ENCODE peak calls at places on chromosomes 1 and 21, in five cellular contexts. M is CD8-positive, alpha-beta T cell; U is cardiac muscle cell; N is left lung; A is heart left ventricle. R is an unnamed sample.

GRCh38 chr1:93615201-93616150 is 66.2 kb downstream of the BCAR3 start:
- DNase-seq in M (no peak), U (no peak), N (no peak), A (no peak), R (no peak)

GRCh38 chr1:33036051-33036525 is 595 bp downstream of the AK2 start:
- DNase-seq in M (no peak), U (no peak), N (no peak), A (no peak), R (no peak)

GRCh38 chr1:75492011-75492410 is 118.9 kb downstream of the SLC44A5 start:
- DNase-seq in M (no peak), U (no peak), N (no peak), A (no peak), R (no peak)

GRCh38 chr1:160779662-160780397 is 16.1 kb upstream of the LY9 start:
- DNase-seq in M (peak), U (no peak), N (no peak), A (no peak), R (no peak)

GRCh38 chr1:6624712-6625578 is at the start of gene THAP3:
- DNase-seq in M (peak), U (peak), N (peak), A (peak), R (peak)

GRCh38 chr1:60575326-60575874 is 501.8 kb upstream of the C1orf87 start:
- DNase-seq in M (no peak), U (no peak), N (no peak), A (no peak), R (no peak)

GRCh38 chr21:43311303-43311817 is 115.6 kb downstream of the SIK1 start:
- DNase-seq in M (no peak), U (no peak), N (no peak), A (peak), R (no peak)

GRCh38 chr1:202349263-202349928 is 897 bp downstream of the PPP1R12B start:
- DNase-seq in M (no peak), U (peak), N (no peak), A (no peak), R (no peak)

GRCh38 chr1:31745071-31745897 is 18.9 kb downstream of the ADGRB2 start:
- DNase-seq in M (no peak), U (peak), N (no peak), A (peak), R (no peak)

GRCh38 chr1:84721152-84721551 is 30.9 kb upstream of the SSX2IP start:
- DNase-seq in M (no peak), U (no peak), N (no peak), A (no peak), R (no peak)

GRCh38 chr1:222618001-222618879 is at the start of gene MIA3:
- DNase-seq in M (peak), U (peak), N (peak), A (peak), R (peak)

GRCh38 chr21:26943916-26944315 is 23.0 kb downstream of the ADAMTS5 start:
- DNase-seq in M (no peak), U (no peak), N (no peak), A (no peak), R (no peak)

GRCh38 chr1:115262886-115263285 is 75.2 kb downstream of the NGF start:
- DNase-seq in M (no peak), U (no peak), N (no peak), A (no peak), R (no peak)

GRCh38 chr1:94228640-94229375 is 8.6 kb downstream of the ARHGAP29 start:
- DNase-seq in M (no peak), U (no peak), N (no peak), A (no peak), R (no peak)

GRCh38 chr1:42145726-42146125 is 7.5 kb upstream of the GUCA2B start:
- DNase-seq in M (no peak), U (no peak), N (no peak), A (no peak), R (no peak)

GRCh38 chr1:65469126-65469888 is 48.8 kb downstream of the LEPR start:
- DNase-seq in M (no peak), U (peak), N (no peak), A (no peak), R (no peak)

GRCh38 chr1:88302843-88303486 is 381.1 kb upstream of the PKN2 start:
- DNase-seq in M (no peak), U (peak), N (no peak), A (no peak), R (no peak)

GRCh38 chr1:58654322-58654721 is 45.5 kb downstream of the MYSM1 start:
- DNase-seq in M (no peak), U (no peak), N (no peak), A (no peak), R (no peak)

GRCh38 chr1:58650141-58650540 is 49.7 kb downstream of the MYSM1 start:
- DNase-seq in M (no peak), U (no peak), N (no peak), A (no peak), R (no peak)

GRCh38 chr1:58649555-58649954 is 50.3 kb downstream of the MYSM1 start:
- DNase-seq in M (peak), U (peak), N (no peak), A (no peak), R (no peak)

GRCh38 chr1:58648864-58649263 is 51.0 kb downstream of the MYSM1 start:
- DNase-seq in M (no peak), U (no peak), N (no peak), A (no peak), R (no peak)

DNA sequence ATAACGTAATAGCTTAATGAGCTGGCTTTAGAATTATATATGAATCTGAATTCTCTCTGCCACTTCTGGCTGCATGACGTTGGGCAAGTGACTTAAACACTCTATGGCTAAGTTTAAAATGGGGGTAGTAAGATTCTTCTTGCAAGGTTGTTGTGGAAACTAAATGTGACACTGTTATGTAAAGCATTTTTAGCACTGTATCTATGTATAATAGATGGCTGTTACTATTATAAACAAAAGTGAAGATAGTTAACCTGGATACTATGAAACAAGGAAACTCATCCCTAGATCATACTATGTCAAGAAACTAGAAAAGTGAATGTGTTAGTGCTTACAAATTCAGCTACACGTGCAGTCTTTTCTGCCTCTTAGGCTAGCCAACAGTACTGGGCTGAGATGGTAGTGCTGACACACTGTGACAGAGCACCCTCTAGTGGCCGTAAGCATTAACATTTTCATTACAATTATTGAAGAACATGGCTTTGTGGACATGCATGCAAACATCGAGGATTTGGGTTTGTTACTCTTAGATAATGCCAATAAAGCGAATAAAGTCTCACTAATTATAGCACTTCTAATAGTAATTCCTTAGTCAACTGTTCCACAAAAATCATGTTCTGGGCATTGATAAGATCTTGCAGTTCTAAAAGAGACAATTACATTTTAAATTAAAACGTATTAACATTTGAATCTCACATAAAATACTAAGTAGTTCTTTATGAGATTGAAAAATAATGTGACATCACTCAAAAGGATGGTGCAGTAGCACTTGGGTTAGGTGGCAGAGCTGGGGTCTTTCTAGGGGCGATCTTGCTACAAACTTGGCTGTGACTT is 47.3 kb downstream of the MYSM1 start:
- DNase-seq in M (peak), U (peak), N (peak), A (peak), R (peak)
- H3K4me3 ChIP-seq in M (no peak), U (no peak), N (no peak), A (no peak), R (no peak)

DNA sequence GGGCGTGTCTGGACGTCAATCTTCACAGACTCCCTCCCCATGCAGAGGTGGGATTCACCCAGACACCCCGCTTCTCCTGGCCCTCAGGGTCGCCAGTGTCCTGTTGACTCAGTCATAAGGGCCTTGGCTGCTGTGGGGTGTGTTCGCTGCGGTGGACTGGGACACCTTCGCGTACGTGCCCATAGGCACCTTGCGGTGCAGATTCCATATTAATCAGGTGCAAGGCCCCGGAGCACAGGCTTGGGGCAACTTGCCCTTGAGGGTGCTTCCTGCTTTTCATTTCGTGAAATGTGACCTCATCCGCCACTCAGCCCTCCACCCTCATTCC is 398 bp upstream of the SLC30A10 start:
- DNase-seq in M (no peak), U (no peak), N (no peak), A (no peak), R (no peak)
- H3K4me3 ChIP-seq in M (no peak), U (peak), N (no peak), A (peak), R (no peak)

GRCh38 chr1:205343431-205344009 is 13.2 kb downstream of the KLHDC8A start:
- DNase-seq in M (peak), U (peak), N (no peak), A (no peak), R (no peak)
- H3K4me3 ChIP-seq in M (peak), U (peak), N (peak), A (peak), R (peak)

DNA sequence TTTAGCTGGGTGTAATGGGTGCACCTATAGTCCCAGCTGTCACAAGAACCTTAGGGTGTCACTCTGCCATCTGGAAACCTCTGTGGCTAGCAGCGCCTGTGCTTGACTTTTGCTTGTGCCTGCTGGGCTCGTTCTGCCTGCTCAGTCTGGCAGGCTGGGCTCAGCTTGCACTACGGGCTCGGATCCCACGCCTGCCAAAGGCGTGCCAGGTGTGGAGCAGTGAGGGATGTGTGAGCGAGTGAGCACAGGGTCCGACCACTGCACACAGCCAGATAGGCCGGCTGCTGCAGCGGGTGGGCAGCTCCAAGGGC is 2.8 kb upstream of the LSM10 start:
- DNase-seq in M (no peak), U (peak), N (no peak), A (no peak), R (no peak)
- H3K4me3 ChIP-seq in M (no peak), U (peak), N (no peak), A (no peak), R (no peak)

GRCh38 chr1:26044971-26045711 is 777 bp downstream of the SLC30A2 start:
- DNase-seq in M (no peak), U (no peak), N (no peak), A (peak), R (no peak)
- H3K4me3 ChIP-seq in M (no peak), U (no peak), N (no peak), A (peak), R (no peak)